ENCODE peak calls at places on chromosomes 12 and 14, in five cellular contexts. H is SK-N-SH, Z is K562, D is IMR-90, P is GM12878. G is an unnamed sample.

GRCh38 chr14:54435500-54435981 is 5.6 kb downstream of the CNIH1 start:
- DNase-seq in H (no peak), Z (peak; percentile 41), D (peak; percentile 84), P (no peak), G (no peak)

GRCh38 chr12:16350682-16351081 is 3.2 kb downstream of the MGST1 start:
- DNase-seq in H (no peak), Z (no peak), D (peak; percentile 97), P (no peak), G (peak; percentile 28)

GRCh38 chr12:88314706-88315105 is 172.6 kb downstream of the TMTC3 start:
- DNase-seq in H (no peak), Z (no peak), D (no peak), P (no peak), G (no peak)

GRCh38 chr12:91563011-91563410 is 380.4 kb upstream of the DCN start:
- DNase-seq in H (no peak), Z (no peak), D (no peak), P (no peak), G (no peak)

GRCh38 chr14:98935921-98936320 is 336.1 kb downstream of the BCL11B start:
- DNase-seq in H (no peak), Z (no peak), D (no peak), P (no peak), G (no peak)

GRCh38 chr14:53842938-53843337 is 113.7 kb downstream of the BMP4 start:
- DNase-seq in H (no peak), Z (no peak), D (peak; percentile 38), P (no peak), G (peak; percentile 95)

GRCh38 chr12:50603817-50604639 is 99.2 kb downstream of the DIP2B start:
- DNase-seq in H (no peak), Z (no peak), D (peak; percentile 69), P (no peak), G (no peak)

GRCh38 chr12:88801227-88802225 is 221.3 kb upstream of the KITLG start:
- DNase-seq in H (no peak), Z (no peak), D (no peak), P (no peak), G (no peak)

GRCh38 chr12:67457799-67458680 is 188.9 kb downstream of the CAND1 start:
- DNase-seq in H (no peak), Z (peak; percentile 9), D (no peak), P (no peak), G (no peak)

GRCh38 chr14:102883028-102883953 is 39.2 kb upstream of the AMN start:
- DNase-seq in H (no peak), Z (no peak), D (no peak), P (no peak), G (no peak)

GRCh38 chr12:15001733-15002471 is 29.1 kb downstream of the PDE6H start:
- DNase-seq in H (no peak), Z (no peak), D (peak; percentile 21), P (no peak), G (peak; percentile 6)

GRCh38 chr12:53961025-53961761 is 6.5 kb downstream of the HOXC12 start:
- DNase-seq in H (peak; percentile 80), Z (peak; percentile 33), D (no peak), P (no peak), G (no peak)
- TF ChIP-seq MXI1 in H (no peak), Z (no peak), D (no peak), P (no peak), G (no peak)

GRCh38 chr14:59342108-59342507 is 123.1 kb downstream of the GPR135 start:
- DNase-seq in H (no peak), Z (no peak), D (no peak), P (no peak), G (no peak)

GRCh38 chr14:59344711-59345455 is 120.3 kb downstream of the GPR135 start:
- DNase-seq in H (no peak), Z (no peak), D (no peak), P (no peak), G (no peak)

GRCh38 chr14:59343585-59343984 is 121.6 kb downstream of the GPR135 start:
- DNase-seq in H (no peak), Z (no peak), D (no peak), P (no peak), G (no peak)

GRCh38 chr14:59339526-59339925 is 125.7 kb downstream of the GPR135 start:
- DNase-seq in H (no peak), Z (no peak), D (no peak), P (no peak), G (no peak)

DNA sequence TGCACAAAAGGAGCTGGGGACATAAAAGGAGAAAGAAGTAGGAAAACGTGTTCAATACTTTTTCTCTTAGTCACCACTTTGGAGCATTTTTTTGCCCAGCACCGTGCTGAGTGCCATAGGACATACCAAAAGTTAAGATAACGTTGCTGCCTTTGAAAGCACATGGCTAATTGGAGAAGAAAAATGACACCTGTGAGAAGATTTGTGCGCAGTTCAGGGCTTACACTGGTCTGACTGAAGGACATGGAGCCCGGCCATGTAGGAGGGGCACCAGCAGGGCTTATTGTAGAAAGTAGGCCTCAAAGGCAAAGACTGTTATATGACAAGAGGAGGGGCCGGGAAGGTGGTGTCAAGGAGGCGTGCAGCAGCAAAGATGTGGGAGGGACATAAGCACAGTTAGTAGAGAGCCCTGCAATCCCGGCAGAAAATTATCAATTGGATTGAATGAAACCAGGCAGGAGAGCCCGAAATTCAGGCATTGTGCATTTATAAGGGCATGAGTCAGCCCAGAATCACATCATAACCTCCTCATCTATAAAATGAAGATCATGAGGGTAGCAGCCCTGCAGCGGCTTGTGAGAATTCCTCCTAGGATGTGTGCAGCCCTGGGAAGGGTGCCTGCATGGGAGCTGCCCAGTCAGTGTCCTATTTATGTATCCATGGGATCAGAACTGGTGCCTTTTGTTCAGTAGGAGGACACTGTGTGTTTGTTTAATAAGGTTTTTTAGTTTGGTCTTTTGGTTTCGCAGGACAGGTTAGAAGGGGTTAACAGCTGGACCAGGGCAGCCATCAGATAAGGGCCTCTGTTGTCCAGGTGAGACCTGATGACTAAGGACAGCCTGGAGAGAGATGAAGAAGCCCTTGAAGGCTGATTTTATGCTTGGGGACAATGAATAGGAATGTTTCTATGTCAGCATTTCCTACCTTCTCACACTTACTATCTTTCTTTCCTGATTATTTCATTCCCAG is 122.4 kb downstream of the GPR135 start:
- DNase-seq in H (no peak), Z (no peak), D (no peak), P (no peak), G (no peak)
- TF ChIP-seq MXI1 in H (no peak), Z (no peak), D (no peak), P (no peak), G (no peak)

DNA sequence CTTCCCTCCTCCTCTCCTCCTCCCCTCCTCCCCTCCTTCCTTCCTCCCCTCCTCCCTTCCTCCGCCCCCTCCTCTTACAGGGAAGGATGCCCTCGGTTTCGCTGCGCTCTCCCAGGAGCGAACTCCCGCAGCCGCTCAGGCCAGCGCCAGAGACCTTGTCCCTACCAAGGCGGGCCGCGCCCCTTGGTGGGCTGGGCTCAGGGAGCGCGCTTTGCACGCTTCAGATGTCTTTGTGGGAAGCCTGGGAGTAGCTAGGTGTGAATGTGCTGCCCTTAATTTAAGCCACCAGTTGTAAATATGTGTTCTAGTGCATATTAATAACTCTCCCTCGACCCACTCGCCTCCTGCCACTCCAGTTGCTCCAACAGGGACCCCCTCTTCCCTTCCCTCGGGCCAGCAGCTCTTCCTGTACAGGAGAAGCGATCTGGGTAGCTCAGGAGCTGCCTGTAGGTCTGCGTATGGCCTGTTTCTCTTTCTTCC is 13.4 kb upstream of the MAP3K9 start:
- DNase-seq in H (peak; percentile 79), Z (no peak), D (peak; percentile 2), P (no peak), G (no peak)
- TF ChIP-seq MXI1 in H (peak; percentile 32), Z (no peak), D (no peak), P (no peak), G (no peak)

DNA sequence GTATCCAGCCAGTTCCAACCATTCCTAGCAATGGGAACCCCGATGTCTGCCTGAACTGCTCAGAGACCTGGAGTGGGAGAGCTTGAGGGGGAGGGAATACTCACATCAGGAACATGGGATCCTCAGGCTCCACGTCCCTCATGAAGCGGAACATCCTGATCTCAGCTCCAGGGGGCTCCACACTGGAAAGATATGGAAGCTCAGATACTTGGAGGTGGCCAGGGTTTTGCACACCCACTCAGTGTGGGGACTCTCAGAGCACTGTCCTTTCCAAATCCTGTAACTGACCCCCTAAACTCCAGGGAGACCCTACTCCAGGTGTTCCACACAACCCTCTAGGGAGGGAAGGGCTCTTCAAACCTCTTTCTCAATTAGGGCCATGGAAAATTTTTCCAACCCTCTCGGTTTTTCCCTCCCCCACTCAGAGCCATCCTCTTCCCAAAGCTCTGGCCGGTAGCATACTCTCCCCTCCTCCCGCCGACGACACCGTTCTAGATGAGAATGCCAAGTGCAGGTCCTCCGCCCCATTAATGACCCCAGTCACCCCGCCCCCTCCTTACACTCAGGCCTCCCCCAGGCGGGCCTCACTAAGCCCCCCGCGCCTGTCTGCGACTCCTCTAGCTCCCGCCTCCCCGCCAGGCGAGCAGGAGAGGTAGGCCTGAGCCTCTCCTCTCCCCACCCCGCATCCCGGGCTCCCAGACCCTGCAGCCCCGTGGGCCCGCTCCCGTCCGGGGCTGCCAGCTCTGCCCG is 585 bp downstream of the MLF2 start:
- DNase-seq in H (peak; percentile 82), Z (no peak), D (peak; percentile 62), P (no peak), G (peak; percentile 51)
- TF ChIP-seq MXI1 in H (no peak), Z (no peak), D (no peak), P (no peak), G (no peak)

G was measured in HepG2.